ENCODE peak calls at places on chromosomes 11 and 22, in six cellular contexts. N is GM23338; S is SK-N-SH; Z is heart right ventricle; Y is GM23248; H is CD8-positive, alpha-beta memory T cell. K is an unnamed sample. For H3K36me3 and H3K27me3, the result is how much of the 10 kb centered on the place peaks cover.

GRCh38 chr11:64659417-64660144 is 63.4 kb downstream of the NRXN2 start:
- DNase-seq in H (no peak), Z (no peak), N (no peak), Y (peak), S (no peak), K (no peak)

GRCh38 chr11:5366856-5367255 is 15.5 kb downstream of the OR51B6 start:
- DNase-seq in Y (peak), N (no peak), S (no peak), Z (no peak), H (no peak), K (no peak)

GRCh38 chr11:12007230-12007593 is 1.2 kb downstream of the DKK3 start:
- DNase-seq in N (peak), Z (no peak), S (no peak), Y (no peak), H (no peak), K (peak)

GRCh38 chr11:92653448-92653847 is 316.0 kb upstream of the MTNR1B start:
- DNase-seq in S (peak), H (no peak), Z (no peak), Y (peak), N (no peak), K (no peak)

GRCh38 chr11:63165710-63166310 is 21.8 kb upstream of the SLC22A24 start:
- DNase-seq in Y (peak), Z (no peak), H (no peak), N (no peak), S (no peak), K (no peak)

GRCh38 chr22:42560781-42561180 is 7.0 kb downstream of the SERHL2 start:
- DNase-seq in Y (peak), Z (no peak), N (peak), S (peak), H (no peak), K (peak)

GRCh38 chr11:1553808-1554594 is 18.1 kb downstream of the DUSP8 start:
- DNase-seq in Y (no peak), N (peak), S (no peak), H (no peak), Z (no peak), K (peak)

GRCh38 chr11:70270877-70271634 is 566 bp downstream of the PPFIA1 start:
- DNase-seq in H (peak), Z (peak), S (peak), Y (peak), N (peak), K (peak)

GRCh38 chr22:45709004-45709739 is 37.5 kb downstream of the ATXN10 start:
- DNase-seq in Y (peak), S (peak), Z (no peak), H (no peak), N (no peak), K (no peak)

GRCh38 chr11:3131330-3131941 is 33.7 kb downstream of the OSBPL5 start:
- DNase-seq in S (no peak), Y (no peak), N (no peak), Z (no peak), H (no peak), K (no peak)

GRCh38 chr22:36726007-36726380 is 22.4 kb upstream of the CACNG2 start:
- DNase-seq in Z (no peak), N (no peak), H (no peak), S (no peak), Y (no peak), K (peak)

GRCh38 chr11:33040127-33040861 is 922 bp downstream of the TCP11L1 start:
- DNase-seq in N (peak), H (peak), S (peak), Y (peak), Z (no peak), K (no peak)

GRCh38 chr11:76347391-76347790 is 33.5 kb downstream of the THAP12 start:
- DNase-seq in Z (no peak), Y (no peak), H (no peak), N (no peak), S (no peak), K (no peak)

GRCh38 chr11:63567044-63567840 is 4.1 kb upstream of the PLAAT2 start:
- DNase-seq in Y (peak), N (peak), S (no peak), Z (peak), H (peak), K (no peak)

DNA sequence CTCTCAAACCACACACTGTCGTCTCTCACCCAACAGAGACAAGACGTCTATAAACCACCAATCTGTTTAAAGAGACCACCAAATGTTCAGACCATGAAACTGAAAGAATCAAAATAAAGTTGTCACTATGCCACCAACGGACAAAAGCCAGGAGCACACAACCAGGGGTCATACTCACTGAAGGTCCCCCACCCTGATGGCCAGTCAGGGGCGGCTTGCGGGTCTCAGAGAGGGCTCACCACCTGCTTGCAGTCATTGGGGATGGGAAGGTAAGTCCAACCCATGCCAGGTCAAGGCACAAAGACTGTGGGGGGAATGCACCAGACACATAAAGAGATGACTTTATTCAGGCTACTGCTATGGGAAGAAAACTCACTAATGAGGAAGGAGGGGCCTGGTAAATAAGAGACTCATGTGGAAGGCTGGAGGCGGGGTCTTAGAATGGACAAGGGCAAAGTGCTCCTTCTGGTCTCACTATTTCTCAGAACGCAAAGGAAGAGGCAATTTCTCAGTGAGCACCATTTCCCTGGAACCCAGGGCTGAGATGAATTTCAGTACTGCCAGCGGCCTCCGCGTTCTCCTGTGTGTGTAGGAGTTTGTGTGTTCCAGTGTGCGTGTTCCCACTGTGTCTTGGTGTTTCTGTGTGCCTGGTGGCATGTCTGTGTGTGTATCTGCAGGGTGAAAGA is 17.3 kb downstream of the SCARF2 start:
- DNase-seq in N (no peak), S (no peak), Y (no peak), Z (no peak), H (no peak), K (no peak)
- H3K36me3 ChIP-seq in N (under half), S (under half), Y (under half), Z (under half), H (under half), K (under half)

GRCh38 chr11:44740967-44741366 is 14.2 kb downstream of the TSPAN18 start:
- DNase-seq in N (peak), H (no peak), S (no peak), Y (no peak), Z (no peak), K (peak)
- H3K27me3 ChIP-seq in N (under half), H (under half), S (under half), Y (under half), Z (under half), K (under half)

DNA sequence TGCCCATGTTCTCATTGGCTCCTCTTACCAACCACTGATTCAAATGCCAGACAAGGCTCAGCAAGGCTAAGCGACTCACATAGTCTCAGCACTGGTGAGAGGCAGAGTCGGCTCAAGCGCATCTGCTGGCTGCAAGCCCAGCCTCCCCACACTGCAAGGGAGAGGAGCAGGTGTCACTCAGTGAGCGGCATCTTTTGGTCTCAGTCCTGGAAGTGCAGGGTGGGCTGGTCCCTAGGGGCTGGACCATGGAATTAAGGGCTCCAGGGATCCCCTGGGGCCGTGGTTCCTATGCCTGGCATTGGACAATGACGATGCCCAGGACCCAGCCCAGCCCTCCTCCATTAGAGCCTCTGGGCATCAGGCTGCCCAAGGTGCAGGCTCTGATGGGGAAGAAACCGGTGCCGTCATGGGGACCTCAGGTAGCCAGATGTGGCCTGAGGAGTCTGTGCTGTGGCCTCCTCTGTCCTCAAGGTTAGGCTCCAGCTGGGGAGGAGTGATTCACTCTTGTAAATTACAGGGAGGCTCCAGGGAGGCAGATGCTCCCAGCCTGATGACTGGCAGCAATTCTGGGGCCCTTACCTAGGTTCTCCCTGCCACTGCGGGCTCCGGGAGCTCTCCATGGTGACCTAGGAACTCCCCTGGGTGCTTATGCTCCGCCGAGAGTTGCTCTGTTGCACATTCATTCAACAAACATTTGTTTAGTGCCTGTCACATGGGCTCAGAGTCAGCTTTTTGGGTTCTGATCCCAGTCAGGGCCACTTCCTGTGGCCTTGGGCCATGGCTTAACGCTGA is 28.0 kb downstream of the FADS2 start:
- DNase-seq in S (no peak), N (no peak), Y (no peak), H (no peak), Z (no peak), K (no peak)
- H3K36me3 ChIP-seq in S (under half), N (half or more), Y (under half), H (under half), Z (half or more), K (half or more)

DNA sequence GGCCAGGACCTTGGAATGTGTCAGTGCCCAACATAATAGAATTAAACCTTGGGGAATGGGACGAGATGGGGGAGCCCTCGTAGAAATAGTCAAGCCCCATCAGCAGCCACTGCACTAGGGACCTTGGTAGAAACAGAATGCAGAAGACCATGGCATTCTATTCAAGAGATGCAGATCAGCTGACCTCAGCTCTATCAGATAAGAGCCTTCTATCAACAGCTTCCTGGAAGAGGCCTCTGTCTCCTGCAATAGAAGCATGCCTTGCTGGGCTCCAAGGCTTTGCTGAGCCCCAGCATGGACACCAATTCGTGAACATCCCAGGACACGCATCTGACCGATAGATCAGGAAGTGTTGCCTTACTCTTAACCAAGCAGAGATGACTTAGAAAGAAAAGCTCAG is 27.5 kb upstream of the FLI1 start:
- DNase-seq in S (no peak), H (no peak), Z (no peak), Y (no peak), N (no peak), K (no peak)
- H3K27me3 ChIP-seq in S (under half), H (under half), Z (under half), Y (under half), N (under half), K (half or more)

DNA sequence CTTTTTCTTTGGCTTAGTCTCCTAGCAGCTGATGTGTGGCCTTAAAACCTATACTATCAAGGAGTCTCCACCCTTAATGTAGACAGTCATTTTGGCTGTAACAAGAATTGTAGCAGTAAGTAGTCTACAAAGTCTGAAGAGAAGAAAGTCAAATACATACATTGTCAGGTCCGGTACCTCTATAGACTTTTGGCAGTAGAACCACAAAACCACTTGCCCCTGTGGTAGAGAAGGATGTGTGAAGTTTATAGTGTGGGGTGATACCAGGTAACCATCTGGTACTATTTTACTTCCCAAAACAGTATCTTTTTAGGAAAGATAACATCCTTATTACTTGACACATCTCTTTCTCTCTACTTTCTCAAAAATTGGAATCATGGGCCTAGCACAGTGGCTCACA is 15.1 kb downstream of the ATG13 start:
- DNase-seq in Y (no peak), N (no peak), Z (no peak), S (no peak), H (no peak), K (no peak)
- H3K36me3 ChIP-seq in Y (under half), N (under half), Z (half or more), S (under half), H (under half), K (under half)

DNA sequence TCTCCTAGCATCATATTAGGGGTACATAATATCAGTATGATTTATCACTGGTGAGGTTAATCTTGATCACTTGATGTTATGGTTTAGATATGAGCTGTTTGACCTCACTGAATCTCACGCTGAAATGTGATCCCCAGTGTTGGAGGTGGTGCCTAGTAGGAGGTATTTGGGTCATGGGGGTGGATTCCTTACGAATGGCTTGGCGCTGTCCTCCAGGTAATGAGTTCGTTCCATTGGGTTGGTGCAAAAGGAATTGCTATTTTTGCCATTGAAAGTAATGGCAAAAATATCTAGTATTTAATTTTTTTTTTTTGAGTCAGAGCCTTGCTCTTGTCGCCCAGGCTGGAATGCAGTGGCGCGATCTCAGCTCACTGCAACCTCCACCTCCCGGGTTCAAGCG is 326.3 kb downstream of the AASDHPPT start:
- DNase-seq in H (no peak), Z (no peak), Y (no peak), N (no peak), S (no peak), K (no peak)
- H3K27me3 ChIP-seq in H (under half), Z (under half), Y (under half), N (under half), S (under half), K (under half)

DNA sequence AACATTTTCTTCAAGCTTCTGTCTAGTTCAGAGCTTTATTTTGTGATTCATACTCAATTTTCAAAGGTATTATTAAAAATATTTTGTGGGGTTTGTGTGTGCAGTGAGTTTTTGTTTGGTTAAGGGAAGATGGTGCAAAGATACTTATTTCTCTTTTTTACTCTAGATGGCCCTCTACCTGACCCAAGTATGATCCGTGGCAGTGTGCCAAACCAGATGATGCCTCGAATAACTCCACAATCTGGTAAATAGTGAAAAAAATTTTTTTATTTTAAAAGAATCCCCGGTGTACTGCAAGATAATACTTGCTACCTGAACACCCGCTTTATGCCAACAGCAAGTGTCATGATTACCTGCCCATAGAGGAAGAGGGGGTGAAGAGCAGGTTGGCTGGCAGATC is 54.2 kb downstream of the EP300 start:
- DNase-seq in S (no peak), H (no peak), Z (no peak), N (no peak), Y (peak), K (no peak)
- H3K36me3 ChIP-seq in S (under half), H (half or more), Z (half or more), N (half or more), Y (half or more), K (half or more)

GRCh38 chr22:47587861-47588582 is 825.6 kb downstream of the TBC1D22A start:
- DNase-seq in N (no peak), S (no peak), Y (no peak), Z (no peak), H (no peak), K (peak)

GRCh38 chr22:47586038-47586437 is 823.6 kb downstream of the TBC1D22A start:
- DNase-seq in N (no peak), Z (no peak), Y (no peak), S (no peak), H (no peak), K (no peak)

GRCh38 chr22:47588583-47588970 is 826.1 kb downstream of the TBC1D22A start:
- DNase-seq in H (no peak), Y (no peak), Z (no peak), N (no peak), S (no peak), K (peak)

GRCh38 chr22:47587361-47587760 is 824.9 kb downstream of the TBC1D22A start:
- DNase-seq in S (no peak), H (no peak), Y (no peak), N (no peak), Z (no peak), K (peak)

GRCh38 chr22:47586946-47587345 is 824.5 kb downstream of the TBC1D22A start:
- DNase-seq in Z (no peak), S (no peak), Y (no peak), N (no peak), H (no peak), K (peak)
- H3K27me3 ChIP-seq in Z (under half), S (under half), Y (under half), N (under half), H (under half), K (under half)

DNA sequence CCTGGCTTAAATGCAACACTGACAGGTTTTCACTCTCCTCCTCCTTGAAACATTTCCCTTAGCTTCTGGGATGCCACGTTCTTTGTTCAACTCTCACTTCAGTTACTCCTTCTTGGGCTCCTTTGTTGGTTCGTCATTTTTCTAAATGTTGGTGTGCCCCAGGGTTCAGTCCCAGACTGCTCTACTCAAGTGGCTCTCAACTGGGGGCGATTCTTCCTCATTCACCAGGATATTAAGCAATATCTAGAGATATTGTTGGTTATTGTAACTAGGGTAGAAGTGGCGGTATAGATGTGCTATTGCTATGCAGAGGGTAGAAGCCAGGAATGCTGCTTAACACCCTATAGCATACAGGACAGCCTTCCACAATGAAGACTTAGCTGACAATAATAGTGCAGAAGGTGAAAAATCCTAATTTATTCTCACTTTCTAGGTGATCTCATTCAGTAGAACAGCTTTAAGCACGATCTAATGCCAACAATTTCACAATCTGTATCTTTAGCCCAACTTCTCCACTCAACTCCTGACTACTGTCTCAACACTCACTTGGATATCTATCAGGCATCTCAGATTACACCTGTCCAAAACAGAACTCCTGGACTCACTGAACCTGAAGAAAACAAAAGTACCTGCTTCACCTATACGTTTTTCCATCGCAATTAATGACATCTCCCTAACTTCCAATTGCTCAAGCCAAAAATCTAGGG is 4.6 kb downstream of the NUP160 start:
- DNase-seq in N (no peak), Y (no peak), S (no peak), H (no peak), Z (no peak), K (no peak)
- H3K36me3 ChIP-seq in N (half or more), Y (under half), S (half or more), H (under half), Z (half or more), K (half or more)

GRCh38 chr11:117774553-117774952 is 22.5 kb downstream of the DSCAML1 start:
- DNase-seq in Z (no peak), Y (no peak), N (no peak), S (no peak), H (no peak), K (no peak)

GRCh38 chr11:117771197-117771596 is 25.8 kb downstream of the DSCAML1 start:
- DNase-seq in Y (no peak), Z (no peak), N (no peak), H (no peak), S (no peak), K (no peak)

GRCh38 chr11:117769530-117769929 is 27.5 kb downstream of the DSCAML1 start:
- DNase-seq in H (no peak), S (no peak), Y (no peak), N (no peak), Z (no peak), K (no peak)

GRCh38 chr11:117772360-117772759 is 24.7 kb downstream of the DSCAML1 start:
- DNase-seq in S (peak), N (no peak), H (no peak), Z (no peak), Y (no peak), K (no peak)

GRCh38 chr11:117771841-117772240 is 25.2 kb downstream of the DSCAML1 start:
- DNase-seq in S (peak), N (no peak), Y (no peak), Z (no peak), H (no peak), K (no peak)
- H3K27me3 ChIP-seq in S (under half), N (under half), Y (under half), Z (under half), H (under half), K (under half)

K was measured in endodermal cell.